ENCODE peak calls at places on chromosome 21, in four cellular contexts. One of them, this sample, is unnamed.

GRCh38 chr21:45574691-45575090 is 32.5 kb upstream of the SLC19A1 start:
- ATAC-seq in activated naive CD8-positive, alpha-beta T cell treated with anti-CD3 and anti-CD28 coated beads, Interleukin-2, amount 50 U/mL, for 24 hours: no peak
- ATAC-seq in aorta: no peak
- ATAC-seq in pancreas: no peak
- ATAC-seq in this sample: no peak

GRCh38 chr21:33406493-33406892 is 3.3 kb downstream of the IFNGR2 start:
- ATAC-seq in activated naive CD8-positive, alpha-beta T cell treated with anti-CD3 and anti-CD28 coated beads, Interleukin-2, amount 50 U/mL, for 24 hours: peak
- ATAC-seq in aorta: no peak
- ATAC-seq in pancreas: no peak
- ATAC-seq in this sample: no peak

GRCh38 chr21:42931560-42932235 is 6.3 kb upstream of the ERVH48-1 start:
- ATAC-seq in activated naive CD8-positive, alpha-beta T cell treated with anti-CD3 and anti-CD28 coated beads, Interleukin-2, amount 50 U/mL, for 24 hours: no peak
- ATAC-seq in aorta: no peak
- ATAC-seq in pancreas: no peak
- ATAC-seq in this sample: peak

GRCh38 chr21:34997295-34997694 is 51.8 kb downstream of the RUNX1 start:
- ATAC-seq in activated naive CD8-positive, alpha-beta T cell treated with anti-CD3 and anti-CD28 coated beads, Interleukin-2, amount 50 U/mL, for 24 hours: no peak
- ATAC-seq in aorta: no peak
- ATAC-seq in pancreas: no peak
- ATAC-seq in this sample: no peak

GRCh38 chr21:41923641-41924342 is 30.0 kb downstream of the C2CD2 start:
- ATAC-seq in activated naive CD8-positive, alpha-beta T cell treated with anti-CD3 and anti-CD28 coated beads, Interleukin-2, amount 50 U/mL, for 24 hours: peak
- ATAC-seq in aorta: peak
- ATAC-seq in pancreas: no peak
- ATAC-seq in this sample: no peak

GRCh38 chr21:41583274-41583790 is 75.4 kb upstream of the TMPRSS2 start:
- ATAC-seq in activated naive CD8-positive, alpha-beta T cell treated with anti-CD3 and anti-CD28 coated beads, Interleukin-2, amount 50 U/mL, for 24 hours: no peak
- ATAC-seq in aorta: no peak
- ATAC-seq in pancreas: peak
- ATAC-seq in this sample: no peak

GRCh38 chr21:43889055-43889454 is 24.0 kb downstream of the AGPAT3 start:
- ATAC-seq in activated naive CD8-positive, alpha-beta T cell treated with anti-CD3 and anti-CD28 coated beads, Interleukin-2, amount 50 U/mL, for 24 hours: no peak
- ATAC-seq in aorta: no peak
- ATAC-seq in pancreas: no peak
- ATAC-seq in this sample: no peak

GRCh38 chr21:40271169-40271568 is 403.9 kb downstream of the PCP4 start:
- ATAC-seq in activated naive CD8-positive, alpha-beta T cell treated with anti-CD3 and anti-CD28 coated beads, Interleukin-2, amount 50 U/mL, for 24 hours: no peak
- ATAC-seq in aorta: no peak
- ATAC-seq in pancreas: no peak
- ATAC-seq in this sample: no peak

GRCh38 chr21:45051580-45052434 is 22.6 kb upstream of the ADARB1 start:
- ATAC-seq in activated naive CD8-positive, alpha-beta T cell treated with anti-CD3 and anti-CD28 coated beads, Interleukin-2, amount 50 U/mL, for 24 hours: no peak
- ATAC-seq in aorta: no peak
- ATAC-seq in pancreas: no peak
- ATAC-seq in this sample: no peak

GRCh38 chr21:36048357-36048756 is 12.0 kb downstream of the SETD4 start:
- ATAC-seq in activated naive CD8-positive, alpha-beta T cell treated with anti-CD3 and anti-CD28 coated beads, Interleukin-2, amount 50 U/mL, for 24 hours: peak
- ATAC-seq in aorta: no peak
- ATAC-seq in pancreas: no peak
- ATAC-seq in this sample: no peak

GRCh38 chr21:14500873-14501272 is 45.2 kb downstream of the SAMSN1 start:
- ATAC-seq in activated naive CD8-positive, alpha-beta T cell treated with anti-CD3 and anti-CD28 coated beads, Interleukin-2, amount 50 U/mL, for 24 hours: no peak
- ATAC-seq in aorta: no peak
- ATAC-seq in pancreas: no peak
- ATAC-seq in this sample: no peak

GRCh38 chr21:31117046-31117916 is 79.0 kb upstream of the KRTAP19-8 start:
- ATAC-seq in activated naive CD8-positive, alpha-beta T cell treated with anti-CD3 and anti-CD28 coated beads, Interleukin-2, amount 50 U/mL, for 24 hours: peak
- ATAC-seq in aorta: no peak
- ATAC-seq in pancreas: no peak
- ATAC-seq in this sample: no peak

GRCh38 chr21:40901690-40902089 is 54.7 kb upstream of the DSCAM start:
- ATAC-seq in activated naive CD8-positive, alpha-beta T cell treated with anti-CD3 and anti-CD28 coated beads, Interleukin-2, amount 50 U/mL, for 24 hours: no peak
- ATAC-seq in aorta: no peak
- ATAC-seq in pancreas: peak
- ATAC-seq in this sample: no peak

GRCh38 chr21:35563885-35564451 is 496.4 kb downstream of the SETD4 start:
- ATAC-seq in activated naive CD8-positive, alpha-beta T cell treated with anti-CD3 and anti-CD28 coated beads, Interleukin-2, amount 50 U/mL, for 24 hours: no peak
- ATAC-seq in aorta: peak
- ATAC-seq in pancreas: peak
- ATAC-seq in this sample: no peak

GRCh38 chr21:14526816-14527689 is 19.1 kb downstream of the SAMSN1 start:
- ATAC-seq in activated naive CD8-positive, alpha-beta T cell treated with anti-CD3 and anti-CD28 coated beads, Interleukin-2, amount 50 U/mL, for 24 hours: no peak
- ATAC-seq in aorta: no peak
- ATAC-seq in pancreas: no peak
- ATAC-seq in this sample: no peak

GRCh38 chr21:34243562-34243961 is 120.2 kb upstream of the KCNE2 start:
- ATAC-seq in activated naive CD8-positive, alpha-beta T cell treated with anti-CD3 and anti-CD28 coated beads, Interleukin-2, amount 50 U/mL, for 24 hours: no peak
- ATAC-seq in aorta: no peak
- ATAC-seq in pancreas: peak
- ATAC-seq in this sample: no peak

This sample was measured in stimulated activated memory B cell treated with anti-CD40 and anti-IgM and Interleukin-4, amounts not matched to agents 10 μg/mL and 1 μg/mL and 100 μg/mL, for 72 hours.